ENCODE peak calls at places on chromosome 1, in four cellular contexts. X is kidney glomerular epithelial cell, G is putamen, O is HEK293T. C is an unnamed sample.

GRCh38 chr1:48450505-48450904 is 21.5 kb downstream of the SPATA6 start:
- DNase-seq in X (no peak), G (no peak), O (no peak), C (no peak)

GRCh38 chr1:243968413-243968812 is 82.7 kb upstream of the ZBTB18 start:
- DNase-seq in X (peak), G (no peak), O (no peak), C (no peak)

GRCh38 chr1:179754031-179754624 is 11.0 kb downstream of the FAM163A start:
- DNase-seq in X (peak), G (no peak), O (no peak), C (no peak)

GRCh38 chr1:214670098-214670497 is 67.1 kb downstream of the CENPF start:
- DNase-seq in X (no peak), G (no peak), O (no peak), C (peak)

GRCh38 chr1:218347713-218348627 is 2.8 kb downstream of the TGFB2 start:
- DNase-seq in X (peak), G (no peak), O (no peak), C (no peak)

GRCh38 chr1:83705091-83705490 is 293.8 kb downstream of the TTLL7 start:
- DNase-seq in X (no peak), G (no peak), O (no peak), C (no peak)

GRCh38 chr1:44031900-44032817 is 897 bp upstream of the SLC6A9 start:
- DNase-seq in X (no peak), G (no peak), O (no peak), C (no peak)

GRCh38 chr1:203127672-203128611 is at the start of gene ADORA1:
- DNase-seq in X (peak), G (peak), O (peak), C (no peak)

GRCh38 chr1:91091812-91092211 is 70.0 kb upstream of the ZNF644 start:
- DNase-seq in X (no peak), G (no peak), O (no peak), C (no peak)

GRCh38 chr1:221575605-221576004 is 166.3 kb downstream of the DUSP10 start:
- DNase-seq in X (peak), G (no peak), O (no peak), C (no peak)

GRCh38 chr1:162500805-162501204 is 3.2 kb downstream of the UHMK1 start:
- DNase-seq in X (no peak), G (no peak), O (no peak), C (no peak)

C was measured in kidney epithelial cell.